ENCODE peak calls at places on chromosomes 7 and 10, in nine cellular contexts. J is uterus, Q is colonic mucosa, B is iPS DF 6.9, Y is endodermal cell, F is SK-N-SH, M is aorta, V is neural progenitor cell, D is IMR-90. U is an unnamed sample.

GRCh38 chr10:12777840-12778585 is 223.5 kb downstream of the CCDC3 start:
- DNase-seq in J (no peak), Q (no peak), B (no peak), Y (no peak), F (no peak), M (no peak), V (no peak), D (no peak), U (no peak)

GRCh38 chr7:35487402-35487801 is 207.5 kb downstream of the HERPUD2 start:
- DNase-seq in J (no peak), Q (no peak), B (no peak), Y (peak; percentile 35), F (no peak), M (no peak), V (no peak), D (no peak), U (no peak)

GRCh38 chr10:109895095-109895818 is 28.1 kb downstream of the XPNPEP1 start:
- DNase-seq in J (no peak), Q (peak; percentile 64), B (no peak), Y (peak; percentile 37), F (no peak), M (peak; percentile 92), V (no peak), D (peak; percentile 60), U (no peak)

GRCh38 chr10:31146496-31147219 is 115.0 kb upstream of the ZNF438 start:
- DNase-seq in J (peak; percentile 62), Q (no peak), B (no peak), Y (no peak), F (no peak), M (peak; percentile 65), V (no peak), D (peak; percentile 86), U (no peak)

GRCh38 chr7:2864999-2865670 is 21.0 kb upstream of the GNA12 start:
- DNase-seq in J (peak; percentile 73), Q (peak; percentile 70), B (peak; percentile 74), Y (peak; percentile 90), F (peak; percentile 92), M (peak; percentile 72), V (peak; percentile 79), D (peak; percentile 74), U (peak; percentile 78)

GRCh38 chr7:150903627-150904026 is 51.3 kb downstream of the AOC1 start:
- DNase-seq in J (peak; percentile 52), Q (peak; percentile 81), B (no peak), Y (no peak), F (peak; percentile 40), M (peak; percentile 80), V (no peak), D (peak; percentile 81), U (no peak)

GRCh38 chr7:85972504-85973141 is 671.1 kb upstream of the GRM3 start:
- DNase-seq in J (no peak), Q (no peak), B (no peak), Y (no peak), F (no peak), M (peak; percentile 28), V (no peak), D (no peak), U (no peak)

GRCh38 chr10:21521910-21522533 is 3.5 kb downstream of the SKIDA1 start:
- DNase-seq in J (no peak), Q (no peak), B (no peak), Y (peak; percentile 38), F (no peak), M (no peak), V (peak; percentile 24), D (no peak), U (no peak)

GRCh38 chr7:150971242-150972048 is 6.7 kb downstream of the KCNH2 start:
- DNase-seq in J (peak; percentile 55), Q (no peak), B (no peak), Y (no peak), F (peak; percentile 90), M (no peak), V (peak; percentile 78), D (no peak), U (no peak)

GRCh38 chr7:130734525-130735272 is 692 bp upstream of the KLF14 start:
- DNase-seq in J (no peak), Q (no peak), B (no peak), Y (no peak), F (peak; percentile 41), M (no peak), V (no peak), D (peak; percentile 3), U (no peak)

GRCh38 chr10:1546431-1547110 is 190.8 kb downstream of the ADARB2 start:
- DNase-seq in J (no peak), Q (no peak), B (no peak), Y (no peak), F (no peak), M (no peak), V (no peak), D (no peak), U (no peak)

GRCh38 chr10:63563623-63564022 is 42.4 kb downstream of the REEP3 start:
- DNase-seq in J (no peak), Q (no peak), B (no peak), Y (no peak), F (no peak), M (no peak), V (no peak), D (no peak), U (no peak)

GRCh38 chr7:20835111-20835750 is 48.5 kb upstream of the SP8 start:
- DNase-seq in J (no peak), Q (no peak), B (no peak), Y (peak; percentile 68), F (no peak), M (no peak), V (peak; percentile 25), D (no peak), U (no peak)

DNA sequence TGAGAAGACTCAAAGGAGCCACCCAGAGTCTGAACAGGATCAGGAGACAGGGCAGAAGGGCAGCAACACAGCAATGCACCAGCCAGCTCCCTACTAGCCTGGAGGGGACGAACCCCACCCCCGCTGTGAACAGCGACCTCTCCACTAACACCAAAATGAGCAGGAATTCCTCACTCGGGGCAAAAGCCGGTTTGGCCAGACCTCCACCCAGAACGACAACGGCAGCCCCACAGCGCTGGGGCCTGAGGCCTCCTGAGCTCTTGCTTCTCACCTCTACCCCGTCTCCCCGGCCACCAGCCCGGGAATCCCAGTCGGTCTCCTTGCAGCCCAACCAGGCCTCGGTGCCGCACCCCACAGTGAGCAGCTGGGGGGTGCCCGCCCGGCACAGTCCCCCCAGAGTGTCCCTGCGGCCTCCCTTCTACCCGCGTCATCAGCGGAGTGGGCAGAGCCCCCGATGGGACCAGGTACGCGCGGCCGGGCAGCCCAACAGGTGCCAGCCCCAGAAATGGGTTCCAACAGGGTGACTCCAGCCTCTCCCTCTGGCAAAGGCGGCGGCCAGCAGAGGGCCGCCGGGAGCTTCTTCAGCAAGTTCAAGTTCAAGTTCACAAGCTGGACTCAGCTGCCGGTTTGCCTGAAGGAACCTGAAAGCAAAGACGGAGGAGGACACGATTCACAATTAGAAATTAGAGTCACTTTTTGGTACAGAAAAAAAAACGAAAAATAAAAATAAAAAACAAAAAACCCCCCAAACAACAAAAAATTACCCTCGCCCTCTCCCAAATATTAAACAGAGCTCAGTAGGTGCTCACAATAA is 129.0 kb downstream of the MARCHF5 start:
- DNase-seq in J (peak; percentile 20), Q (peak; percentile 49), B (peak; percentile 27), Y (peak; percentile 88), F (no peak), M (peak; percentile 67), V (peak; percentile 13), D (peak; percentile 31), U (no peak)
- H3K4me3 ChIP-seq in J (peak overlapping the region; percentile 2), Q (peak overlapping the region; percentile 35), B (peak overlapping the region; percentile 10), Y (peak overlapping the region; percentile 40), F (no peak overlapping the region), M (peak overlapping the region; percentile 14), V (peak overlapping the region; percentile 18), D (no peak overlapping the region), U (no peak overlapping the region)

GRCh38 chr7:45922810-45923209 is 1.7 kb upstream of the IGFBP3 start:
- DNase-seq in J (no peak), Q (no peak), B (no peak), Y (no peak), F (no peak), M (no peak), V (peak; percentile 15), D (no peak), U (no peak)
- H3K27ac ChIP-seq in J (peak overlapping the region; percentile 69), Q (no peak overlapping the region), B (no peak overlapping the region), Y (no peak overlapping the region), F (peak overlapping the region; percentile 3), M (no peak overlapping the region), V (no peak overlapping the region), D (no peak overlapping the region), U (peak overlapping the region; percentile 13)

DNA sequence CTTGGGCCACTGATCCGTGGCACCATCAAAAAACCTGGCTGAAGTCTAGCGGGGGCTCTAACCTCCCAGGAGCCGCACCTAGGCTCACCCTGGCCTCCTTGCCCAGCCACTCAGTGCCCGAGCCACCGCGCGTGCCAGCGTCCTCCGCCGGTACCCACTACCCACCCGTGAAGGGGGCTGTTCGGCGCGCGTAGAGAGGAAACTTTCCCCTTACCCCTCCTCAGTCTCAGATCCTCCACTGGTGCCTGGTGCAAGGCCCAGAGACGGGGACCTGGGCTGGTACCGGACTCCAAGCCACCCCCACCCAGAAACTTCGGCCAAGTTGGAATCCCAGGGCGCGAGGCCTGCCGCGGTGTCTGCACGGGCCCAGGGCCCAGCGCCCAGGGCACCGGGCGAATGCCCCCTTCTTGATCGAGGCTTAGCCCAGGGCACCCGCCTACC is 3.5 kb upstream of the EBF3 start:
- DNase-seq in J (no peak), Q (no peak), B (no peak), Y (no peak), F (peak; percentile 20), M (no peak), V (no peak), D (no peak), U (no peak)
- H3K27me3 ChIP-seq in J (peaks cover 44% of the 10 kb centered on the region), Q (peaks cover 94% of the 10 kb centered on the region), B (peaks cover 76% of the 10 kb centered on the region), Y (peaks cover 90% of the 10 kb centered on the region), F (peaks cover 65% of the 10 kb centered on the region), M (no peaks in the 10 kb centered on the region), V (peaks cover 98% of the 10 kb centered on the region), D (peaks cover 78% of the 10 kb centered on the region), U (peaks cover 66% of the 10 kb centered on the region)

GRCh38 chr7:78020874-78021249 is 222.3 kb downstream of the PHTF2 start:
- DNase-seq in J (no peak), Q (no peak), B (no peak), Y (no peak), F (no peak), M (no peak), V (no peak), D (no peak), U (no peak)

GRCh38 chr7:78020131-78020873 is 221.7 kb downstream of the PHTF2 start:
- DNase-seq in J (peak; percentile 53), Q (peak; percentile 79), B (no peak), Y (peak; percentile 76), F (peak; percentile 83), M (peak; percentile 59), V (peak; percentile 76), D (peak; percentile 91), U (peak; percentile 31)

GRCh38 chr7:78019457-78020130 is 221.0 kb downstream of the PHTF2 start:
- DNase-seq in J (peak; percentile 91), Q (peak; percentile 93), B (no peak), Y (peak; percentile 91), F (peak; percentile 99), M (peak; percentile 95), V (peak; percentile 86), D (peak; percentile 73), U (peak; percentile 26)

GRCh38 chr7:78017621-78018100 is 219.1 kb downstream of the PHTF2 start:
- DNase-seq in J (no peak), Q (no peak), B (no peak), Y (no peak), F (no peak), M (no peak), V (no peak), D (no peak), U (no peak)

GRCh38 chr7:78018541-78019456 is 220.2 kb downstream of the PHTF2 start:
- DNase-seq in J (peak; percentile 39), Q (peak; percentile 59), B (no peak), Y (no peak), F (peak; percentile 52), M (peak; percentile 70), V (peak; percentile 51), D (peak; percentile 43), U (no peak)
- H3K4me3 ChIP-seq in J (peak overlapping the region; percentile 70), Q (peak overlapping the region; percentile 35), B (peak overlapping the region; percentile 25), Y (peak overlapping the region; percentile 87), F (peak overlapping the region; percentile 74), M (peak overlapping the region; percentile 84), V (peak overlapping the region; percentile 48), D (peak overlapping the region; percentile 78), U (no peak overlapping the region)

U was measured in CD8-positive, alpha-beta T cell.